ENCODE peak calls at places on chromosomes 2 and 18, in seven cellular contexts. D, M, Q, J, Y, R and A are unnamed samples.

GRCh38 chr2:45134014-45134413 is 124.8 kb upstream of the SIX2 start:
- DNase-seq in D (peak; percentile 21), M (no peak), J (no peak), R (no peak), Y (peak; percentile 50), Q (peak; percentile 34), A (no peak)

GRCh38 chr2:158953926-158954763 is 14.3 kb upstream of the TANC1 start:
- DNase-seq in R (peak; percentile 88), Y (peak; percentile 95), D (peak; percentile 97), Q (no peak), M (peak; percentile 88), J (peak; percentile 82), A (peak; percentile 55)

GRCh38 chr2:190791347-190791982 is 89.2 kb upstream of the GLS start:
- DNase-seq in D (peak; percentile 86), M (peak; percentile 27), Y (peak; percentile 79), Q (no peak), J (peak; percentile 29), R (peak; percentile 63), A (peak; percentile 94)

GRCh38 chr2:101113441-101114267 is 37.5 kb downstream of the TBC1D8 start:
- DNase-seq in M (no peak), Y (peak; percentile 99), Q (peak; percentile 81), D (peak; percentile 83), J (no peak), R (peak; percentile 90), A (no peak)

GRCh38 chr2:11925295-11925694 is 178.9 kb downstream of the LPIN1 start:
- DNase-seq in R (no peak), D (no peak), J (no peak), Y (no peak), M (no peak), Q (no peak), A (no peak)

GRCh38 chr2:28080911-28081310 is 190.4 kb downstream of the BABAM2 start:
- DNase-seq in D (peak; percentile 94), Y (peak; percentile 65), Q (peak; percentile 6), J (no peak), R (peak; percentile 51), M (no peak), A (no peak)

GRCh38 chr2:8625399-8626283 is 56.2 kb upstream of the ID2 start:
- DNase-seq in Y (no peak), D (no peak), J (no peak), M (no peak), R (no peak), Q (no peak), A (no peak)

GRCh38 chr2:68569604-68570003 is 73.8 kb upstream of the PROKR1 start:
- DNase-seq in Y (peak; percentile 78), J (no peak), M (no peak), D (peak; percentile 47), Q (no peak), R (peak; percentile 40), A (no peak)

GRCh38 chr2:210028178-210028577 is 25.7 kb downstream of the RPE start:
- DNase-seq in Q (no peak), D (no peak), M (no peak), Y (no peak), R (no peak), J (no peak), A (no peak)

GRCh38 chr18:48167901-48168300 is 237.4 kb upstream of the SMAD2 start:
- DNase-seq in M (no peak), Q (no peak), Y (no peak), D (no peak), J (no peak), R (no peak), A (peak; percentile 11)

GRCh38 chr18:15165048-15165447 is 417.1 kb downstream of the ANKRD30B start:
- DNase-seq in R (peak; percentile 45), M (no peak), Q (no peak), D (no peak), Y (no peak), J (no peak), A (no peak)

GRCh38 chr2:212249451-212249850 is 289.2 kb downstream of the ERBB4 start:
- DNase-seq in D (peak; percentile 34), Y (peak; percentile 37), M (peak; percentile 13), R (peak; percentile 5), Q (peak; percentile 18), J (no peak), A (no peak)

DNA sequence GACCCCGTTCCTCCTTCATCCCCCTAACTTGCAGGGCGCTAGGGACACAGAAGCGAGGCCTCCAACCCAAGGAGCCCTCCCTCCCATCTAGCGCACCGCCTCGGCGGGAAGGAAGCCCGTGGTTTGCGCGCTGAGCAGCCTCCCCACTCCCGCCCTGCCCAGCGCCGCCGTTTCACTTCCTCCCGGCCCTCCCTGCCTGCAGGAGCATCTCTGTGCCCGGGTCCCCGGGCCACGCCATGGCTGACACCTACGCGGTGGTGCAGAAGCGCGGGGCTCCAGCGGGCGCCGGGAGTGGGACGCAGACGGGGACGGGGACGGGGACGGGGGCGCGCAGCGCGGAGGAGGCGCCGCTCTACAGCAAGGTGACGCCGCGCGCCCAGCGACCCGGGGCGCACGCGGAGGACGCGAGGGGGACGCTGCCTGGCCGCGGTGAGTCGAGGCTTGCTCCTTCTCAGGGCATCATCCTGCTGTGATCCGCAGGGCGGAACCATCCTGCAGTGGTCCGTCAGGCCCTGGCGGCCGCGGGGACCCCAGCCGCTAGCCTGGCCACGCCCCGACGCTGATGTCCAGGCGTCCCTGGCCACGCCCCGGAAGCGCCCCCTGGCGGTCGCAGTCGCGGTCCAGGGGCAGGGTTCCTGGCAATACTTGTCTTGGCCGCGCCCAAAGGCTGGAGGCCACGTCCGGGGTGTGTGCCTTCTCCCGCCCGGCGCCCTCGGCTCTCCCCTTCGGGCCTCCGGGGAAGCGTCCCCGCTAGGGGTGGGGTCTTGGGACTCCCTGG is 16.4 kb downstream of the PTPN18 start:
- DNase-seq in Y (peak; percentile 77), D (peak; percentile 86), J (peak; percentile 92), R (no peak), Q (peak; percentile 90), M (no peak), A (peak; percentile 35)
- TF ChIP-seq CTCF in Y (peak; percentile 49), D (peak; percentile 81), J (peak; percentile 94), R (no peak), Q (peak; percentile 87), M (peak; percentile 84), A (peak; percentile 77)

DNA sequence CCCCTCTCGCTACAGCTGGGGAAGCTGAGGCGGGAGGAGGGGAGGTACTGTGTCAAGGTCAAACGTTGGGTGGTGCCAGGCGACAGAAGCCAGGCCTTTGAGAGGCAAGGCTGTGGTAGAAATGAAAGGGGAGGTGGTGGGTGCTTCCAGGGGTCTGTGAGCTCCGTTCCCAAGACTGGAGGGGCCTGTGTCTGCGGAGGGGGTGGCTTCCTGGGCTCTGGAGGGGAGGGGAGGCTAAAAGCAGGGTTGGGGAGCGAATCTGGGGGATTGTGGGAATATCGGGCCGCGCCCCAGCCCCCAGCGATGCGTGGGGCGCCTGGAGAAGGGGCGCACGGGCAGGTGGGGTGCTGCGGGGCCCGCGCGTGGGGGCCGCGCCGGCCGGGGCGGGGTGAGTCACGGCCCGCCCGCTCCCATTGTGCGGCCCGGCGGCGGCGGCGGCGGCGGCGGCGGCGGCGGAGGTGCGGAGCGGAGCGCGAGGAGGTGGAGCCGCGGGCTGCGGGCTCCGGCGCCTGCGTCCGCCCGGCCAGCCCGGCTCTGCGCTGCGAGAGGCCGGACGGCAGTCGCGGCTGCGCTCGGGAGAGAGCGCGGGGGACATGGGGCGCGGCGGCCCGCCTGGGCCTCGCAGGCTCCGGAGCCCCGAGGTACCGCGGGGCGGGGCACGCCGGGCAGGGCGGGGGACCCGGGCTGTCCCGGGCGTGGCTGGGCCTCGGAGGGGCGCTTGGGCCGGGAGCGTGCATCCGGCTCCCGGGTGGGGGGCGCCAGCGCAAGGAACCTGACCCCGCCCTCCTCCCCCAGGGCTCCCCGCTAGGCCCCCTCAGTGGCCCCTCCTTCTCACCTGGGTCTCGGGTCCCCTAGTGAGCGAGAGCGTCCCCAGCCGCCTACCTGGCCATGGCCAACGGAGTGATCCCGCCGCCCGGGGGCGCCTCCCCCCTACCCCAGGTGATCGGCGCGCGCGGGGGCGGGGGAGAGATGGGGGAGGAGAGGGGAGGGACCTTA is at the start of gene SLC4A3:
- DNase-seq in J (no peak), R (peak; percentile 51), Q (peak; percentile 69), Y (no peak), M (no peak), D (peak; percentile 47), A (no peak)
- H3K4me3 ChIP-seq in J (peak within 1 kb of the TSS; percentile 69), R (peak within 1 kb of the TSS; percentile 82), Q (peak within 1 kb of the TSS; percentile 72), Y (peak within 1 kb of the TSS; percentile 38), M (peak within 1 kb of the TSS; percentile 60), D (peak within 1 kb of the TSS; percentile 87), A (peak within 1 kb of the TSS; percentile 61)

GRCh38 chr2:223697316-223697875 is 95.2 kb upstream of the SCG2 start:
- DNase-seq in Q (no peak), D (no peak), J (no peak), Y (no peak), R (no peak), M (no peak), A (no peak)

GRCh38 chr2:223701761-223702160 is 99.6 kb upstream of the SCG2 start:
- DNase-seq in Y (no peak), J (no peak), M (no peak), D (no peak), R (no peak), Q (no peak), A (no peak)

GRCh38 chr2:223696719-223697118 is 94.6 kb upstream of the SCG2 start:
- DNase-seq in Q (no peak), Y (peak; percentile 74), M (no peak), D (no peak), J (no peak), R (peak; percentile 89), A (no peak)

GRCh38 chr2:223700221-223700620 is 98.1 kb upstream of the SCG2 start:
- DNase-seq in J (no peak), D (no peak), Q (no peak), M (no peak), Y (no peak), R (no peak), A (no peak)

GRCh38 chr2:223697921-223698645 is 95.9 kb upstream of the SCG2 start:
- DNase-seq in D (no peak), R (peak; percentile 61), Q (peak; percentile 24), M (peak; percentile 55), Y (peak; percentile 78), J (no peak), A (no peak)
- TF ChIP-seq CTCF in D (no peak), R (peak; percentile 31), Q (peak; percentile 49), M (no peak), Y (no peak), J (no peak), A (peak; percentile 15)

GRCh38 chr2:64327510-64328414 is 126.2 kb upstream of the LGALSL start:
- DNase-seq in Q (peak; percentile 50), J (peak; percentile 43), R (peak; percentile 30), D (peak; percentile 54), M (peak; percentile 5), Y (peak; percentile 16), A (no peak)

GRCh38 chr2:64326578-64327050 is 127.3 kb upstream of the LGALSL start:
- DNase-seq in D (no peak), M (no peak), R (no peak), Y (no peak), Q (no peak), J (no peak), A (no peak)

GRCh38 chr2:64328415-64328722 is 125.6 kb upstream of the LGALSL start:
- DNase-seq in D (no peak), R (no peak), Q (no peak), J (no peak), Y (no peak), M (no peak), A (no peak)

GRCh38 chr2:64325852-64326577 is 127.9 kb upstream of the LGALSL start:
- DNase-seq in M (no peak), D (no peak), R (no peak), J (no peak), Q (no peak), Y (no peak), A (no peak)

DNA sequence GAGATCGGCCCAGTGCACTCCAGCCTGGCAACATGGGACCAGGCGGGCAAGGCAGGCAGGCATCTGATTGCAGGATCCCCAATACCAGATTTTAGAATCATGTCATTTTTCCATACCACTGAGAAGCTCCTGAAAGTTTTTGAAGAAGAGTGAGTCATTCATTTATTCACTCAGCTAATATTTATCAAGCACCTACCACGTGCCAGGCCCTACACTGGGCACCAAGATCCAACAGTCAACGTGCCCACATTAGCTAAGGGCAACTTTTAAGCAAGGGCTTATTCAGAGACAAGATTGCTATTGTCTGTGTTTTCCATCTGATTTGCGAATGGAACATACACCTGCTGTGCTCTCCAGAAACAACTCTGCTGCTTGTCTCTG is 126.8 kb upstream of the LGALSL start:
- DNase-seq in Q (no peak), D (no peak), M (no peak), J (no peak), R (peak; percentile 89), Y (no peak), A (no peak)
- H3K4me3 ChIP-seq in Q (no peak overlapping the region), D (no peak overlapping the region), M (no peak overlapping the region), J (peak overlapping the region; percentile 56), R (no peak overlapping the region), Y (no peak overlapping the region), A (no peak overlapping the region)